ENCODE peak calls at places on chromosomes 5 and 9, in five cellular contexts. X, M, A, U and I are unnamed samples.

GRCh38 chr5:2887401-2888348 is 136.2 kb upstream of the IRX2 start:
- DNase-seq in X (no peak), M (no peak), A (no peak), U (no peak), I (no peak)

GRCh38 chr9:134011401-134011800 is 13.9 kb upstream of the BRD3OS start:
- DNase-seq in X (no peak), M (no peak), A (no peak), U (no peak), I (no peak)

GRCh38 chr5:103258957-103259704 is 568 bp downstream of the MACIR start:
- DNase-seq in X (no peak), M (peak; percentile 29), A (peak; percentile 13), U (peak; percentile 80), I (no peak)

GRCh38 chr9:109192732-109193361 is 25.8 kb upstream of the FRRS1L start:
- DNase-seq in X (no peak), M (no peak), A (no peak), U (peak; percentile 37), I (no peak)

GRCh38 chr9:94167055-94167346 is 82.7 kb downstream of the PTPDC1 start:
- DNase-seq in X (peak; percentile 13), M (no peak), A (no peak), U (no peak), I (no peak)

GRCh38 chr5:36090033-36090432 is 23.4 kb upstream of the UGT3A2 start:
- DNase-seq in X (no peak), M (peak; percentile 47), A (peak; percentile 16), U (peak; percentile 4), I (no peak)

GRCh38 chr5:146662229-146662628 is 146.2 kb upstream of the GPR151 start:
- DNase-seq in X (no peak), M (peak; percentile 40), A (peak; percentile 47), U (no peak), I (no peak)

GRCh38 chr5:133779828-133780475 is 167.6 kb upstream of the FSTL4 start:
- DNase-seq in X (no peak), M (no peak), A (no peak), U (no peak), I (no peak)

GRCh38 chr9:29289365-29289764 is 1716.1 kb upstream of the C9orf72 start:
- DNase-seq in X (no peak), M (no peak), A (no peak), U (no peak), I (no peak)

GRCh38 chr5:124707516-124707915 is 38.9 kb downstream of the ZNF608 start:
- DNase-seq in X (no peak), M (no peak), A (no peak), U (no peak), I (no peak)

GRCh38 chr5:152634596-152634995 is 229.5 kb upstream of the NMUR2 start:
- DNase-seq in X (no peak), M (no peak), A (no peak), U (no peak), I (no peak)

GRCh38 chr5:82403724-82404123 is 125.6 kb upstream of the RPS23 start:
- DNase-seq in X (no peak), M (no peak), A (no peak), U (no peak), I (no peak)

GRCh38 chr5:150556859-150557506 is 49.1 kb downstream of the NDST1 start:
- DNase-seq in X (no peak), M (no peak), A (no peak), U (no peak), I (no peak)

GRCh38 chr5:142325677-142326479 is 1.1 kb upstream of the SPRY4 start:
- DNase-seq in X (no peak), M (peak; percentile 83), A (peak; percentile 92), U (peak; percentile 81), I (no peak)

GRCh38 chr5:17882760-17883488 is 248.7 kb downstream of the TAF11L14 start:
- DNase-seq in X (no peak), M (no peak), A (no peak), U (no peak), I (no peak)

GRCh38 chr9:108163321-108164005 is 673.9 kb upstream of the KLF4 start:
- DNase-seq in X (no peak), M (peak; percentile 76), A (no peak), U (no peak), I (no peak)

GRCh38 chr5:50593681-50594080 is 72.8 kb upstream of the PARP8 start:
- DNase-seq in X (no peak), M (peak; percentile 4), A (no peak), U (no peak), I (no peak)

GRCh38 chr5:61299254-61299653 is 32.8 kb upstream of the ZSWIM6 start:
- DNase-seq in X (no peak), M (no peak), A (no peak), U (no peak), I (no peak)

GRCh38 chr9:136363606-136364368 is at the start of gene DNLZ:
- DNase-seq in X (peak; percentile 20), M (peak; percentile 78), A (peak; percentile 49), U (peak; percentile 94), I (no peak)
- H3K4me3 ChIP-seq in X (peak within 1 kb of the TSS; percentile 59), M (peak within 1 kb of the TSS; percentile 61), A (peak within 1 kb of the TSS; percentile 71), U (peak within 1 kb of the TSS; percentile 79), I (peak within 1 kb of the TSS; percentile 74)

GRCh38 chr9:20358201-20358600 is 264.1 kb downstream of the MLLT3 start:
- DNase-seq in X (no peak), M (peak; percentile 64), A (peak; percentile 42), U (no peak), I (peak; percentile 44)

GRCh38 chr9:20355022-20355421 is 267.3 kb downstream of the MLLT3 start:
- DNase-seq in X (no peak), M (peak; percentile 84), A (peak; percentile 78), U (peak; percentile 10), I (peak; percentile 53)

GRCh38 chr9:20353931-20354652 is 268.2 kb downstream of the MLLT3 start:
- DNase-seq in X (no peak), M (peak; percentile 44), A (no peak), U (no peak), I (no peak)

GRCh38 chr9:20357207-20357503 is 265.1 kb downstream of the MLLT3 start:
- DNase-seq in X (no peak), M (no peak), A (no peak), U (no peak), I (no peak)

DNA sequence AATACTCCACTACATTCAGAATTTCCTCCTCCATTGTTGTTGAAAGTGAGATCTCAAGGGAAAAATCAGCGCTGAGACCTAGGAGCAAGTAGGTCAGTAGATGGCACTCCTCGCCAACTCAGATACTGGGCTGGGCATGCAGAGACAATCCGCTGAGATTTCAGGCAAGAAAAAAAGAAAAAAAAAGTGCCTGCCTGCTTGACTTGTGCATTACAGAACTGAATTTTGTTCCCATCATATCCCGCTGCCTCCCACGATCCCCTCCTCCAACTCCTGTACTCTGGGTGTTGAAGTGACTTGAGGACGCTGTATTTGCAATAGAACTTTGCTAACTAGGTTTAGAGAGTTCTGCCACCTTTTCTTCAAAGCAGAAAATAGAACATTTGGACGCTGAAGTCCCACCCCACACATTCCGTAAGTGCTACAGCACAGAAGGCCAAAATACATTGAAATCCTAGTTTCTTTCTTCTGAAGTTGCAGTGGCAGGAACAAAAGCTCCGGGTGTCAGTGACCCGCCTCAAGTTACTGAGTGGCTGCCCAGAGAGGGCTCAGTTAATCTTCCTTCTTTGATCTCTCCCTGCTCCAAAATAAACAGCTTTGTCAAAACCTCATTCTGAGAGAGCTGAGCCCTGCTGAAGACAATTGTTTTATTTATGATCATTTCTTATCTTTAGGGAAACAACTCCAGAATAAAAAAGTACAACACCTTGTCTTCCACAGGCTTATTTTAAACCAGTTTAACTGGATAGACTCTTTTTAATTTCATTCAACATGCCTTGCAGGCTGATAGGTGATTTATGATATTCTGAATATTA is 265.7 kb downstream of the MLLT3 start:
- DNase-seq in X (peak; percentile 24), M (peak; percentile 86), A (peak; percentile 77), U (peak; percentile 68), I (peak; percentile 62)
- TF ChIP-seq CTCF in X (peak; percentile 65), M (peak; percentile 75), A (peak; percentile 76), U (peak; percentile 91), I (peak; percentile 79)

GRCh38 chr9:132023409-132024180 is 56.1 kb downstream of the MED27 start:
- DNase-seq in X (no peak), M (no peak), A (no peak), U (peak; percentile 61), I (no peak)
- H3K4me3 ChIP-seq in X (no peak overlapping the region), M (no peak overlapping the region), A (no peak overlapping the region), U (no peak overlapping the region), I (no peak overlapping the region)

DNA sequence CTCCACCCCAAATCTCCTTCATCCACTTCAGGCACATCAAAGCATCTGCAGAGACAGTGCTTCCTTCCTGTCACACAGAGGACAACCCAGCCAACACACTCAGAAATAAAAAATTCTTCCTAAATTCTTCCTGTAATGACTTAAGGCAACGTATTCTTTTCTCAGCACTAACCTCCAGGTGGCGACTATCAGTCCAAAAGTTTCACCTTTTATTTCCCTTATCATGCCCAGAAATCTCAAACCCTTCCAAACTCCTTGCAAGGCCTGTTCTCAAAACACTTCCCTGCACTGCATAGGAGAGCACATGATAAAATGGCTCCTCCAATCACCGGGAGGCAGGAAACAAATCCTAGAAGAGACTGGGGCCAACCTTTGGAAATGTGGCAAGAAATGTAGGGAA is 35.1 kb downstream of the SLIT3 start:
- DNase-seq in X (no peak), M (peak; percentile 20), A (no peak), U (no peak), I (no peak)
- TF ChIP-seq CTCF in X (peak; percentile 60), M (peak; percentile 36), A (peak; percentile 37), U (peak; percentile 36), I (no peak)

GRCh38 chr5:140725799-140726471 is 25.7 kb downstream of the ZMAT2 start:
- DNase-seq in X (peak; percentile 99), M (peak; percentile 96), A (peak; percentile 98), U (peak; percentile 62), I (peak; percentile 79)
- H3K4me3 ChIP-seq in X (peak overlapping the region; percentile 53), M (peak overlapping the region; percentile 72), A (peak overlapping the region; percentile 60), U (peak overlapping the region; percentile 56), I (peak overlapping the region; percentile 54)

DNA sequence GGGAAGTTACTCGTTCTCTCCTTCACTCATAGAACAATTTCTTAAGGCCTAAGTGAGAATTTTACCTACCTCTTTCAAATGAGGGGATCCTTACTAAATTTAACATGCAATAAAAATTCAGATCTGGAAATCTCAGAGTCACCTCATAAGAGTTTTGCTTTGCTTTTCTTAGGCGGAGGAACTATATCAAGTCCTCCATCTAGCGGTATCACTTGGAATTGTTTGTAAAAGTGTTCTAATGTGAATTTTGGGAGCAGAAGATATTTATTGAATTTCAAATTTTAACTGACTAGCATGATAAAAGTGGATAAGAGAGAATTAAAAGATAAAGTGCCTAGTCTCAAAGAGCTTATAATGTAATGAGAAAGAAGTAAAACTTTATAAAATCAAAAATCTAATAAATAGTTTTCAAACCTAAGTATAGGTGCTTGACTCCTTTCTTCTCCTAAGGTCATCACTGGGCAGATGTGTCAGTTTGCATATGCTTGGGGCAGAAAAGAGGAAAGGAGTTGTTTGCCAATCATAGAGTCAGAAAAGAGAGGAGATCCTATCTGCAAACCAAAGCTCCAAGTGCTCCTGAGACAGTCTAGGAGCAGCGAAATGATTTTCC is 145.7 kb upstream of the DAB2 start:
- DNase-seq in X (peak; percentile 35), M (peak; percentile 67), A (peak; percentile 14), U (peak; percentile 5), I (no peak)
- TF ChIP-seq CTCF in X (peak; percentile 71), M (peak; percentile 71), A (peak; percentile 42), U (peak; percentile 78), I (peak; percentile 56)